ENCODE peak calls at places on chromosomes 12 and 14, in six cellular contexts. T is dorsolateral prefrontal cortex, E is PC-3, X is endodermal cell, O is K562, L is IMR-90. Q is an unnamed sample.

GRCh38 chr14:55756563-55756962 is 176.6 kb downstream of the KTN1 start:
- DNase-seq in E (no peak), L (no peak), X (no peak), T (no peak), O (no peak), Q (no peak)

GRCh38 chr12:124651508-124652273 is 84.3 kb upstream of the NCOR2 start:
- DNase-seq in O (peak), X (no peak), T (no peak), L (no peak), E (no peak), Q (no peak)

GRCh38 chr12:81492131-81492720 is 266.9 kb downstream of the PPFIA2 start:
- DNase-seq in E (no peak), O (no peak), L (no peak), T (no peak), X (no peak), Q (peak)

GRCh38 chr12:76785407-76785806 is 21.5 kb downstream of the ZDHHC17 start:
- DNase-seq in X (no peak), L (no peak), E (peak), T (no peak), O (no peak), Q (no peak)

GRCh38 chr14:60736494-60736893 is 1.9 kb downstream of the MNAT1 start:
- DNase-seq in X (no peak), O (no peak), E (peak), L (peak), T (no peak), Q (peak)

GRCh38 chr12:93847517-93848452 is 170.6 kb downstream of the CRADD start:
- DNase-seq in L (no peak), X (no peak), O (no peak), T (no peak), E (no peak), Q (no peak)

GRCh38 chr12:6424848-6425247 is 19.9 kb upstream of the CD27 start:
- DNase-seq in X (no peak), E (no peak), T (no peak), O (peak), L (no peak), Q (no peak)

GRCh38 chr14:102590667-102591099 is 1.8 kb upstream of the RCOR1 start:
- DNase-seq in T (peak), O (peak), L (peak), E (peak), X (peak), Q (no peak)

GRCh38 chr14:83706555-83706954 is 1823.4 kb upstream of the FLRT2 start:
- DNase-seq in E (no peak), T (no peak), L (peak), X (peak), O (no peak), Q (no peak)

GRCh38 chr12:60070541-60070940 is 474.7 kb downstream of the SLC16A7 start:
- DNase-seq in X (no peak), O (no peak), T (no peak), E (peak), L (peak), Q (no peak)

GRCh38 chr12:87820524-87821194 is 208.5 kb downstream of the C12orf50 start:
- DNase-seq in O (no peak), L (peak), T (no peak), E (peak), X (no peak), Q (peak)

GRCh38 chr14:35374273-35374681 is 30.3 kb downstream of the NFKBIA start:
- DNase-seq in L (peak), O (no peak), T (no peak), X (no peak), E (peak), Q (peak)
- H3K27ac ChIP-seq in L (peak), O (peak), T (no peak), X (no peak), E (peak), Q (peak)

GRCh38 chr14:23575086-23575485 is 3.5 kb downstream of the JPH4 start:
- DNase-seq in E (no peak), X (no peak), O (no peak), L (no peak), T (no peak), Q (no peak)

GRCh38 chr14:23578560-23579310 is at the start of gene JPH4:
- DNase-seq in L (no peak), O (peak), X (peak), E (no peak), T (peak), Q (no peak)

GRCh38 chr14:23579311-23579630 is 681 bp upstream of the JPH4 start:
- DNase-seq in O (no peak), T (no peak), L (no peak), E (no peak), X (no peak), Q (no peak)

GRCh38 chr14:23577710-23578392 is 739 bp downstream of the JPH4 start:
- DNase-seq in E (no peak), O (no peak), T (no peak), X (peak), L (no peak), Q (no peak)

DNA sequence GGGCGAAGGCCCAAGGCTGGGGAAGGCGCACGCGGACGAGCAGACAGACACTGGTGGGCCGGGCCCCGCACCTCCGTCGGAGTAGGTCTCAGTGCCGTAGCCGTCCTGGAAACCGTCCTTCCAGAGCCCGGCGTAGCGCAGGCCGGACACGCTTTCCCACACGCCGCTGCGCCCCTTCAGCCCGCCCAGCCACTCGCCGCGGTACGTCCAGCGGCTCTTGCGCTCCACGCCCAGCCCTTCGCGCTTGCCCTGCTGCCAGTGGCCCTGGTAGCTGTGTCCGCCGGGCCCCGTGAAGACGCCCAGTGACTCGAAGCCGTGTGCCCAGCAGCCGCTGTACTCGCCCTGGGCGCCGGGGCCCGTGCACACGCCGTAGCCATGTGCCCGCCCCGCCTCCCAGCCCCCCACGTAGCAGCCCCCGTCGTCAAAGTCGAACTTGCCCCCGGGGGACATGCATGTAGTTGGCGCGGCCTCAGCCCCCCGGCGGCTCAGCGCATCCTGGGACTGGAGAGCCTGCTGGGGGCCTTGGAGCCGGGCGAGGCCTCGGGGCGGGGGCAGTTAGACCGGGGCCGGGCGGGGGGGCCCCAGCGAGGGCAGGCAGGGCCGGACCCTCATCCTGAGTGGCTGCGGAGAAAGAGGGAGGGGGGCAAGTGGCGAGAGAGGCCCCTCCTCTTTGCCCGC is 1.4 kb downstream of the JPH4 start:
- DNase-seq in L (no peak), O (no peak), E (no peak), T (no peak), X (peak), Q (no peak)
- TF ChIP-seq CTCF in L (no peak), O (no peak), E (no peak), T (no peak), X (no peak), Q (no peak)

DNA sequence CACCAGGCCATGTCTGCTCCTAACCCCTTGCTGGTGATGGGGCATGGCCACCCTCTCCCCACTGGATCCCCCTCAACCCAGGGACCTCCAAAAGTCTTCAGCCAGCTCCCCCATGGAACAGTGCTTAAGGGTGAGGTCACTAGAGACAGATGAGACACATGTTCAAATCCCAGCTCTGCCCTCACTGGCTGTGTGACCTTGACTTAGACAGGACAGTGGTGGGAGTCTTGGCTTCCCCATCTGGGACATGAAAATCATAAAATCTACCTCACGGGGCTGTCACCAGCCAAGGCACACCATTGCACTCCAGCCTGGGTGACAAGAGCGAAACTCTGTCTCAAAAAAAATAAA is 10.9 kb downstream of the RHOF start:
- DNase-seq in L (no peak), T (no peak), O (no peak), E (no peak), X (no peak), Q (no peak)
- H3K4me3 ChIP-seq in L (no peak), T (no peak), O (no peak), E (no peak), X (no peak), Q (no peak)

GRCh38 chr12:48197967-48198618 is 5.0 kb downstream of the OR10AD1 start:
- DNase-seq in X (peak), L (peak), O (peak), T (peak), E (peak), Q (peak)

GRCh38 chr12:48197549-48197966 is 5.5 kb downstream of the OR10AD1 start:
- DNase-seq in L (no peak), E (peak), O (peak), T (no peak), X (no peak), Q (peak)

GRCh38 chr12:48199784-48200198 is 3.3 kb downstream of the OR10AD1 start:
- DNase-seq in L (peak), O (no peak), T (no peak), X (peak), E (peak), Q (no peak)

GRCh38 chr12:48198619-48198973 is 4.5 kb downstream of the OR10AD1 start:
- DNase-seq in X (no peak), E (no peak), O (peak), L (no peak), T (peak), Q (no peak)

DNA sequence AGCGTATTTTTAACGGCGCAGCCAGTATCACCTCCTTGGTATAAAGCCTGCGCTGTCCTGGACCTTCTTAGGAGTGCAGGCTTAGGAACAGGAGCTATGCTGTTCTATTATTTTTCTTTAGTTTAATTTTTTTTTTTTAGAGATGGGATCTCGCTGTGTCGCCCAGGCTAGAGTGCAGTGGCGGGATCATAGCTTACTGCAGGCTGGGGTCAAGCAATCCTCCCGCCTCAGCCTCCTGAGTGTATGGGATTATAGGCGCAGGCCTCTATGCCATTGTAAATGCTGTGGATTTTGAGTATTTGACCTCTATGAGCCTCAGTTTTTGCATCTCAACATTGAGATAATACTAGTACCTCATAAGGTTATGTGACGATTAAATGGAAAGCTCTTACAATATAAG is 4.1 kb downstream of the OR10AD1 start:
- DNase-seq in L (no peak), O (no peak), E (no peak), X (no peak), T (no peak), Q (no peak)
- H3K27ac ChIP-seq in L (peak), O (peak), E (no peak), X (no peak), T (peak), Q (no peak)

DNA sequence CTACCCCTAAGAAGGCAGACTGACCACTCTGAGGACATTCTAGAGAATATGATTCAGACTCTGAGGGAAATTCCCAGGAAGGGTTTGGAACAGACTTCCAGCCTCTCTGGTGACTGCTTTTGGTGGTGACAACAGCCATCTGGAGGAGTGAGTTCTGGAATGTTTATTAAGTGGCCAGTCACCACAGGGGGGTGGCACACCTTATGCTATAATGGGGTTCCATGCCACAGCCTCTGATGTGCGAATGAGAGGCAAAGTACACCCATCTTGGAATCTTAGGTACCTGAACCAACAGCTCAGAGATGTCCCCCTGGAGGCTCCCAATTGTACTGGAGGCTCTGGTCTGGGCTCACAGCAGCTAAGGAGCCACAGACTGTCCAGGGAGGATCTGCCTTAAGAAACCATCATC is 9.5 kb upstream of the TINF2 start:
- DNase-seq in X (peak), L (peak), T (no peak), E (peak), O (no peak), Q (peak)
- TF ChIP-seq CTCF in X (peak), L (peak), T (no peak), E (no peak), O (no peak), Q (peak)

Q was measured in brain microvascular endothelial cell.